ENCODE peak calls at places on chromosomes 11 and 22, in seven cellular contexts. G is K562, X is HCT116, M is HepG2, J is GM12878, L is SK-N-SH, P is H1. S is an unnamed sample.

GRCh38 chr11:104390696-104391095 is 226.7 kb upstream of the PDGFD start:
- DNase-seq in M (no peak), L (no peak), J (no peak), P (no peak), X (no peak), G (no peak), S (peak; percentile 13)

GRCh38 chr22:45207981-45208664 is 32.6 kb downstream of the KIAA0930 start:
- DNase-seq in X (no peak), G (no peak), L (no peak), M (no peak), P (no peak), J (no peak), S (peak; percentile 70)

GRCh38 chr11:12824281-12825041 is 150.2 kb downstream of the TEAD1 start:
- DNase-seq in X (no peak), L (no peak), M (peak; percentile 86), G (peak; percentile 31), P (no peak), J (no peak), S (no peak)

GRCh38 chr11:93396356-93396755 is 65.8 kb downstream of the DEUP1 start:
- DNase-seq in J (no peak), X (no peak), P (no peak), L (no peak), G (no peak), M (no peak), S (no peak)

GRCh38 chr11:128544625-128545024 is 42.7 kb downstream of the ETS1 start:
- DNase-seq in P (no peak), L (no peak), J (no peak), G (no peak), X (no peak), M (no peak), S (no peak)

GRCh38 chr11:67558084-67558772 is 25.4 kb upstream of the GSTP1 start:
- DNase-seq in X (no peak), P (no peak), M (peak; percentile 37), G (no peak), J (peak; percentile 61), L (no peak), S (no peak)

GRCh38 chr22:31282748-31283468 is 9.4 kb downstream of the PIK3IP1 start:
- DNase-seq in G (no peak), X (no peak), L (no peak), J (no peak), M (no peak), P (no peak), S (no peak)

GRCh38 chr11:120384476-120384875 is 48.3 kb downstream of the ARHGEF12 start:
- DNase-seq in J (no peak), P (no peak), L (peak; percentile 69), X (no peak), G (no peak), M (no peak), S (peak; percentile 16)

GRCh38 chr11:63375434-63375833 is 5.8 kb downstream of the SLC22A9 start:
- DNase-seq in P (no peak), L (no peak), J (no peak), G (no peak), X (no peak), M (no peak), S (no peak)

GRCh38 chr11:99960536-99960935 is 726.6 kb upstream of the ARHGAP42 start:
- DNase-seq in X (no peak), G (no peak), L (no peak), J (no peak), P (no peak), M (no peak), S (no peak)

GRCh38 chr22:32991353-32992115 is 66.6 kb downstream of the SYN3 start:
- DNase-seq in L (peak; percentile 49), P (no peak), G (no peak), M (no peak), J (no peak), X (no peak), S (no peak)

GRCh38 chr11:15969701-15970329 is 386.5 kb downstream of the SOX6 start:
- DNase-seq in P (no peak), J (peak; percentile 35), L (no peak), G (no peak), M (no peak), X (no peak), S (no peak)

GRCh38 chr11:847876-848275 is 5.2 kb downstream of the TSPAN4 start:
- DNase-seq in P (no peak), J (no peak), X (no peak), M (no peak), L (no peak), G (no peak), S (no peak)

GRCh38 chr11:848380-848931 is 5.8 kb downstream of the TSPAN4 start:
- DNase-seq in L (peak; percentile 89), M (no peak), P (no peak), X (no peak), J (no peak), G (peak; percentile 67), S (peak; percentile 88)

GRCh38 chr11:849951-850776 is 7.5 kb downstream of the TSPAN4 start:
- DNase-seq in X (no peak), J (no peak), G (no peak), P (no peak), L (peak; percentile 87), M (no peak), S (no peak)

GRCh38 chr11:850777-851762 is 8.4 kb downstream of the TSPAN4 start:
- DNase-seq in G (no peak), X (no peak), P (no peak), L (peak; percentile 69), M (no peak), J (no peak), S (no peak)

GRCh38 chr11:848988-849824 is 6.6 kb downstream of the TSPAN4 start:
- DNase-seq in X (no peak), L (peak; percentile 98), P (no peak), J (no peak), G (no peak), M (no peak), S (no peak)
- TF ChIP-seq JUND in X (no peak), L (no peak), P (no peak), J (no peak), G (no peak), M (no peak), S (no peak)

GRCh38 chr22:42231929-42232328 is 38.5 kb downstream of the TCF20 start:
- DNase-seq in X (no peak), M (no peak), J (no peak), G (no peak), P (no peak), L (no peak), S (no peak)

GRCh38 chr22:42236268-42236667 is 34.2 kb downstream of the TCF20 start:
- DNase-seq in J (no peak), M (no peak), P (no peak), X (no peak), G (no peak), L (no peak), S (no peak)

GRCh38 chr22:42233879-42234278 is 36.6 kb downstream of the TCF20 start:
- DNase-seq in P (no peak), X (no peak), M (no peak), L (no peak), J (no peak), G (no peak), S (no peak)

GRCh38 chr22:42236848-42237247 is 33.6 kb downstream of the TCF20 start:
- DNase-seq in X (no peak), L (no peak), M (no peak), P (no peak), J (no peak), G (no peak), S (no peak)
- TF ChIP-seq JUND in X (no peak), L (no peak), M (no peak), P (no peak), J (no peak), G (no peak), S (no peak)

GRCh38 chr11:66069715-66070603 is at the start of gene PACS1:
- DNase-seq in M (peak; percentile 25), G (peak; percentile 89), L (peak; percentile 94), P (peak; percentile 34), X (no peak), J (no peak), S (peak; percentile 87)
- TF ChIP-seq JUND in M (no peak), G (no peak), L (no peak), P (no peak), X (no peak), J (no peak), S (no peak)

GRCh38 chr22:49992921-49993648 is 19.5 kb downstream of the IL17REL start:
- DNase-seq in M (peak; percentile 49), J (no peak), G (peak; percentile 52), P (no peak), X (no peak), L (peak; percentile 85), S (peak; percentile 72)
- TF ChIP-seq JUND in M (no peak), J (no peak), G (no peak), P (no peak), X (no peak), L (no peak), S (no peak)

GRCh38 chr11:10591741-10592140 is 23.3 kb upstream of the LYVE1 start:
- DNase-seq in P (no peak), L (no peak), X (no peak), G (no peak), M (no peak), J (no peak), S (no peak)

GRCh38 chr11:10594407-10594806 is 25.9 kb upstream of the LYVE1 start:
- DNase-seq in G (no peak), P (no peak), X (no peak), M (no peak), L (no peak), J (no peak), S (no peak)

GRCh38 chr11:10588904-10589303 is 20.4 kb upstream of the LYVE1 start:
- DNase-seq in J (no peak), G (no peak), L (no peak), M (no peak), X (no peak), P (no peak), S (peak; percentile 81)

GRCh38 chr11:10590516-10590915 is 22.1 kb upstream of the LYVE1 start:
- DNase-seq in P (no peak), J (no peak), G (no peak), X (no peak), L (no peak), M (no peak), S (no peak)

GRCh38 chr11:10592331-10592730 is 23.9 kb upstream of the LYVE1 start:
- DNase-seq in L (no peak), M (no peak), G (no peak), J (no peak), P (no peak), X (peak; percentile 26), S (peak; percentile 60)
- TF ChIP-seq JUND in L (peak; percentile 28), M (no peak), G (no peak), J (no peak), P (no peak), X (peak; percentile 46), S (no peak)

DNA sequence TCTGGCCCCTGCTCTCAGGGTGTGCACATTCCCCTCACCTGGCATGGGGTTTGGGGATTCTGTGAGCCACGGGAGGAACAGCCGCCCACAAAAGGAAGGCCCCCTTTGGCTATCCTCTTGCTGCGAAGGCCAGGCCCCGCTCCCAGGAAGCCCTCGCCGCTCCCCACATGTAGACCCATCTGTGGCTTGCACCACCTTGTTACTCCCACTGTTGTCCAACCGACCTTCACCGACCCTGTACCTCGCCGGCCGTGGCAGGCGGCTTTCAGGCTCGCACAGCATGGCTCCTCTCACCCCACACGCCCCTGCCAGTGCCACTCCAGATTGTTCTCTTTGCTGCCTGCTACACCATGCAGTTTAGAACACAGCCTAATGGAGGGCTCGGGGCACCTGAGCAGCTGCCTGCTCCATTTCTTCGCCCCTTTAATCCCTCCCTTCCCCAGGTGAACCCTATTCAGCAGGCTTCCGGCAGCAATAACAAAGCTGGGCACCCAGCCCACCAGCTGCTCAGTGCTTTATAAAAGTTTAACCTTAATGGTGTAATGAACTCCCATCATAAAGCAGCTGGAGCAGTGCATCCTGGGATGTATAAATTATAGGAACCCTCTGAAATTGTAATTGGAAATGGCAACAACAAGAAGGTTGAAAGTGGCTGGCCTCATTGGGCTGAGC is 10.7 kb downstream of the DAGLA start:
- DNase-seq in G (no peak), L (no peak), M (no peak), X (no peak), J (no peak), P (no peak), S (no peak)
- TF ChIP-seq JUND in G (no peak), L (no peak), M (no peak), X (no peak), J (no peak), P (no peak), S (no peak)

S was measured in T47D.